ENCODE peak calls at places on chromosomes 5 and 9, in ten cellular contexts. N is IMR-90, G is tibial artery, B is A673, E is cardiac muscle cell, O is thoracic aorta, P is heart left ventricle, W is breast epithelium, A is neural progenitor cell, L is stomach. F is an unnamed sample.

GRCh38 chr5:179368016-179368805 is 22.9 kb upstream of the ADAMTS2 start:
- DNase-seq in N (no peak), G (no peak), B (no peak), E (no peak), O (no peak), P (no peak), W (no peak), A (no peak), L (no peak), F (no peak)

GRCh38 chr5:116303810-116304209 is 219.0 kb downstream of the COMMD10 start:
- DNase-seq in N (no peak), G (no peak), B (no peak), E (no peak), O (no peak), P (no peak), W (no peak), A (no peak), L (no peak), F (no peak)

GRCh38 chr5:55483903-55484302 is 50.9 kb downstream of the PLPP1 start:
- DNase-seq in N (no peak), G (no peak), B (no peak), E (no peak), O (no peak), P (no peak), W (no peak), A (no peak), L (no peak), F (no peak)

GRCh38 chr9:112439825-112440224 is 46.8 kb upstream of the KIAA1958 start:
- DNase-seq in N (no peak), G (no peak), B (no peak), E (no peak), O (no peak), P (no peak), W (no peak), A (no peak), L (no peak), F (no peak)

GRCh38 chr9:20624201-20625002 is 2.1 kb upstream of the MLLT3 start:
- DNase-seq in N (peak; percentile 79), G (no peak), B (peak; percentile 82), E (peak; percentile 84), O (no peak), P (peak; percentile 57), W (no peak), A (peak; percentile 85), L (peak; percentile 63), F (peak; percentile 57)

GRCh38 chr5:126694403-126694802 is 82.5 kb upstream of the LMNB1 start:
- DNase-seq in N (no peak), G (no peak), B (no peak), E (no peak), O (no peak), P (no peak), W (no peak), A (no peak), L (no peak), F (no peak)

GRCh38 chr5:121088341-121088740 is 624.2 kb downstream of the PRR16 start:
- DNase-seq in N (no peak), G (no peak), B (no peak), E (no peak), O (no peak), P (no peak), W (no peak), A (no peak), L (no peak), F (no peak)

GRCh38 chr5:114367029-114367428 is 5.2 kb downstream of the KCNN2 start:
- DNase-seq in N (peak; percentile 65), G (no peak), B (no peak), E (peak; percentile 14), O (no peak), P (no peak), W (no peak), A (no peak), L (no peak), F (no peak)

GRCh38 chr5:174533127-174533453 is 191.3 kb upstream of the MSX2 start:
- DNase-seq in N (peak; percentile 30), G (no peak), B (peak; percentile 36), E (no peak), O (no peak), P (no peak), W (no peak), A (no peak), L (no peak), F (peak; percentile 24)
- H3K27ac ChIP-seq in N (peak overlapping the region; percentile 93), G (peak overlapping the region; percentile 51), B (no peak overlapping the region), E (no peak overlapping the region), O (peak overlapping the region; percentile 56), P (no peak overlapping the region), W (no peak overlapping the region), A (no peak overlapping the region), L (peak overlapping the region; percentile 41), F (peak overlapping the region; percentile 77)

GRCh38 chr5:160233847-160234246 is 4.5 kb downstream of the FABP6 start:
- DNase-seq in N (no peak), G (no peak), B (no peak), E (no peak), O (no peak), P (no peak), W (no peak), A (no peak), L (no peak), F (no peak)

GRCh38 chr5:160233215-160233614 is 3.9 kb downstream of the FABP6 start:
- DNase-seq in N (peak; percentile 30), G (no peak), B (no peak), E (no peak), O (no peak), P (no peak), W (no peak), A (no peak), L (no peak), F (no peak)

GRCh38 chr5:160229190-160229742 is at the start of gene FABP6:
- DNase-seq in N (no peak), G (no peak), B (no peak), E (no peak), O (no peak), P (no peak), W (no peak), A (no peak), L (no peak), F (no peak)

GRCh38 chr5:160231789-160232342 is 2.6 kb downstream of the FABP6 start:
- DNase-seq in N (peak; percentile 21), G (no peak), B (no peak), E (no peak), O (no peak), P (no peak), W (no peak), A (no peak), L (no peak), F (no peak)

GRCh38 chr5:160230686-160231527 is 1.6 kb downstream of the FABP6 start:
- DNase-seq in N (peak; percentile 80), G (no peak), B (no peak), E (no peak), O (peak; percentile 31), P (no peak), W (no peak), A (no peak), L (no peak), F (peak; percentile 25)
- H3K4me3 ChIP-seq in N (no peak overlapping the region), G (no peak overlapping the region), B (no peak overlapping the region), E (no peak overlapping the region), O (no peak overlapping the region), P (no peak overlapping the region), W (no peak overlapping the region), A (no peak overlapping the region), L (no peak overlapping the region), F (no peak overlapping the region)

GRCh38 chr5:37005252-37005651 is 128.7 kb downstream of the NIPBL start:
- DNase-seq in N (peak; percentile 77), G (no peak), B (no peak), E (no peak), O (no peak), P (no peak), W (no peak), A (no peak), L (no peak), F (no peak)

GRCh38 chr5:37002176-37002751 is 125.7 kb downstream of the NIPBL start:
- DNase-seq in N (no peak), G (no peak), B (no peak), E (peak; percentile 1), O (no peak), P (no peak), W (no peak), A (no peak), L (no peak), F (no peak)

DNA sequence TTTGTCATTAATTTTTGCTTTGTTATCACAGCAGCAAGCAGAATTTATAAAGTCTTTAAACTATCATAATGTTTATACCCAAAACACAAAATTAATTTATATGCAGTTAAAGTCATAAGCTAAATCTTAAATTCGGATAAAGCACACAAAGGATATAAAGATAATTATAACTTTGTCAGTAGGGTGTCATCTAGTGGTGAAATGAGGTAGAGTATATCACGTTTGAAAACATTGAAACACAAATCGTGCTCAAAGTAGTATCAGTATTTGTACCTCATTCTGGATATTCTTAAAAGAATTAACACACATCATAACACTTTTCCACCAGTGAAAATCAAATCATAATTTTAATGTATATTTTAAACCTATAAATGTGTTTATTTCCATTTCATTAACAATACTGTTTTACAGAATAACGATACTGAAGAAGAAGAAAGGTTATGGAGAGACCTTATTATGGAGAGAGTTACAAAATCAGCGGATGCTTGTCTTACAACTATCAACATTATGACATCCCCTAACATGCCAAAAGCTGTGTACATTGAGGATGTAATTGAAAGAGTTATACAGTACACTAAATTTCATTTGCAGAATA is 129.5 kb downstream of the NIPBL start:
- DNase-seq in N (peak; percentile 39), G (no peak), B (peak; percentile 49), E (peak; percentile 26), O (no peak), P (no peak), W (no peak), A (no peak), L (no peak), F (no peak)
- TF ChIP-seq CTCF in N (peak; percentile 60), G (peak; percentile 59), B (peak; percentile 77), E (peak; percentile 61), O (peak; percentile 49), P (peak; percentile 66), W (peak; percentile 32), A (peak; percentile 64), L (peak; percentile 47), F (peak; percentile 37)

GRCh38 chr9:4510546-4511322 is 20.5 kb downstream of the SLC1A1 start:
- DNase-seq in N (no peak), G (no peak), B (peak; percentile 13), E (no peak), O (no peak), P (no peak), W (no peak), A (no peak), L (no peak), F (no peak)

GRCh38 chr9:4507731-4508130 is 17.5 kb downstream of the SLC1A1 start:
- DNase-seq in N (no peak), G (no peak), B (no peak), E (no peak), O (no peak), P (no peak), W (no peak), A (no peak), L (no peak), F (no peak)

GRCh38 chr9:4508907-4509589 is 18.8 kb downstream of the SLC1A1 start:
- DNase-seq in N (peak; percentile 72), G (no peak), B (no peak), E (no peak), O (no peak), P (no peak), W (no peak), A (no peak), L (no peak), F (peak; percentile 88)

GRCh38 chr9:4508246-4508906 is 18.1 kb downstream of the SLC1A1 start:
- DNase-seq in N (peak; percentile 53), G (no peak), B (no peak), E (no peak), O (no peak), P (no peak), W (no peak), A (no peak), L (no peak), F (peak; percentile 77)

DNA sequence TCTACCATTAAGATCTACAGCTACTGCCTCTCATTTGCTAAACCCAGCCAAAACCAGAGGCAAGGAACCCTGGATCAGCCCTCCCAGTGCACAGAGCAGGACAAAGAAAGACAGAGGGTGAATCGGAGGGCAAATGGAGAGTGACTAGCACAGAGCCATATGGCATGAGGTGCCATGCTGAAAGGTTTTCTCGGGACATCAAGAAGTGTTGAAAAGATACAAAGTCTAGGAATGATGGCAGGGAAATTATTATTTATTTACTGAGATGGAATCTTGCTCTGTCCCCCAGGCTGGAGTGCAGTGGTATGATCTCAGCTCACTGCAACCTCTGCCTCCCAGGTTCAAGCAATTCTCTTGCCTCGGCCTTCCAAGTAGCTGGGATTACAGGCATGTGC is 19.3 kb downstream of the SLC1A1 start:
- DNase-seq in N (no peak), G (no peak), B (no peak), E (no peak), O (no peak), P (no peak), W (no peak), A (no peak), L (no peak), F (no peak)
- H3K27ac ChIP-seq in N (peak overlapping the region; percentile 77), G (no peak overlapping the region), B (no peak overlapping the region), E (no peak overlapping the region), O (no peak overlapping the region), P (no peak overlapping the region), W (no peak overlapping the region), A (no peak overlapping the region), L (no peak overlapping the region), F (peak overlapping the region; percentile 63)

F was measured in brain microvascular endothelial cell.